ENCODE peak calls at places on chromosome 7, in eight cellular contexts. R, L, F, Z, K, Q, N and X are unnamed samples.

GRCh38 chr7:158161194-158161593 is 426.4 kb downstream of the PTPRN2 start:
- DNase-seq in F (no peak), L (no peak), N (no peak), K (no peak), R (no peak), Q (no peak), Z (no peak), X (no peak)

GRCh38 chr7:2663121-2663886 is 24.7 kb upstream of the AMZ1 start:
- DNase-seq in N (no peak), F (no peak), R (no peak), K (no peak), Q (no peak), Z (peak), L (no peak), X (no peak)

GRCh38 chr7:134078991-134079390 is 48.1 kb upstream of the LRGUK start:
- DNase-seq in Z (no peak), K (no peak), R (no peak), L (no peak), F (no peak), Q (no peak), N (no peak), X (no peak)

GRCh38 chr7:138325434-138325833 is 134.6 kb upstream of the TRIM24 start:
- DNase-seq in K (no peak), F (no peak), Q (no peak), Z (no peak), R (no peak), L (no peak), N (no peak), X (no peak)

GRCh38 chr7:2964208-2964607 is 79.5 kb downstream of the CARD11 start:
- DNase-seq in Q (no peak), N (no peak), L (no peak), R (no peak), K (no peak), Z (no peak), F (no peak), X (no peak)

GRCh38 chr7:70334883-70335282 is 736.6 kb downstream of the AUTS2 start:
- DNase-seq in R (no peak), Z (no peak), K (no peak), N (no peak), F (no peak), Q (no peak), L (no peak), X (no peak)

GRCh38 chr7:35248576-35249536 is 5.0 kb downstream of the TBX20 start:
- DNase-seq in Q (no peak), N (no peak), L (no peak), K (no peak), R (no peak), Z (no peak), F (peak), X (no peak)

GRCh38 chr7:95430864-95431263 is 4.0 kb downstream of the PON2 start:
- DNase-seq in N (peak), L (no peak), K (peak), F (no peak), Z (no peak), R (peak), Q (no peak), X (no peak)

GRCh38 chr7:43164757-43165156 is 52.3 kb downstream of the HECW1 start:
- DNase-seq in N (peak), Z (no peak), Q (no peak), L (peak), R (peak), F (no peak), K (peak), X (peak)

GRCh38 chr7:15594461-15594860 is 32.6 kb upstream of the AGMO start:
- DNase-seq in F (no peak), L (no peak), Z (no peak), R (no peak), N (no peak), K (peak), Q (no peak), X (no peak)

GRCh38 chr7:30321089-30321991 is 36.9 kb downstream of the ZNRF2 start:
- DNase-seq in Z (no peak), L (no peak), N (no peak), K (no peak), F (peak), R (peak), Q (no peak), X (no peak)

GRCh38 chr7:116582164-116582732 is 57.4 kb downstream of the CAV1 start:
- DNase-seq in Z (no peak), F (no peak), L (no peak), R (peak), K (no peak), N (peak), Q (no peak), X (no peak)

GRCh38 chr7:143384148-143384547 is 3.0 kb downstream of the ZYX start:
- DNase-seq in F (peak), N (peak), R (no peak), Q (no peak), Z (no peak), K (no peak), L (no peak), X (no peak)

GRCh38 chr7:90312745-90313144 is 8.4 kb downstream of the FAM237B start:
- DNase-seq in L (no peak), N (no peak), R (no peak), F (no peak), Q (no peak), Z (no peak), K (no peak), X (no peak)

GRCh38 chr7:36526720-36527548 is 137.3 kb downstream of the ANLN start:
- DNase-seq in N (peak), Q (no peak), F (no peak), Z (no peak), K (peak), R (peak), L (no peak), X (no peak)

GRCh38 chr7:146054909-146055308 is 61.7 kb upstream of the CNTNAP2 start:
- DNase-seq in L (no peak), F (peak), R (no peak), Q (no peak), Z (no peak), N (no peak), K (no peak), X (no peak)

GRCh38 chr7:70193514-70193913 is 595.2 kb downstream of the AUTS2 start:
- DNase-seq in Q (no peak), L (no peak), K (no peak), Z (no peak), R (peak), N (peak), F (no peak), X (no peak)

GRCh38 chr7:4531236-4531635 is 150.9 kb upstream of the FOXK1 start:
- DNase-seq in L (no peak), K (no peak), F (peak), Q (no peak), Z (no peak), R (no peak), N (no peak), X (no peak)

GRCh38 chr7:117053407-117053806 is 100.1 kb downstream of the ST7 start:
- DNase-seq in Q (no peak), K (no peak), R (no peak), F (no peak), N (no peak), L (no peak), Z (no peak), X (no peak)

GRCh38 chr7:121336579-121336978 is 7.8 kb downstream of the WNT16 start:
- DNase-seq in Q (no peak), L (no peak), Z (no peak), K (no peak), N (peak), R (no peak), F (no peak), X (no peak)

GRCh38 chr7:12923971-12924370 is 236.5 kb downstream of the ARL4A start:
- DNase-seq in K (peak), L (no peak), R (no peak), Z (no peak), N (peak), F (no peak), Q (no peak), X (no peak)

GRCh38 chr7:100080895-100081534 is 508 bp downstream of the ZNF3 start:
- DNase-seq in K (no peak), Q (no peak), Z (no peak), R (no peak), F (peak), L (no peak), N (peak), X (no peak)

GRCh38 chr7:151125835-151126481 is 39.7 kb downstream of the AGAP3 start:
- DNase-seq in R (peak), Z (peak), L (no peak), N (no peak), F (peak), Q (no peak), K (no peak), X (no peak)

GRCh38 chr7:142556745-142557144 is 192.5 kb upstream of the PRSS1 start:
- DNase-seq in K (peak), R (peak), Z (no peak), Q (peak), F (peak), L (no peak), N (peak), X (no peak)

GRCh38 chr7:79452495-79453265 is 787 bp downstream of the MAGI2 start:
- DNase-seq in Z (peak), R (no peak), K (no peak), F (peak), Q (peak), L (no peak), N (peak), X (peak)

GRCh38 chr7:33459340-33459751 is 330.0 kb downstream of the BBS9 start:
- DNase-seq in F (peak), L (no peak), Z (no peak), R (peak), K (peak), Q (no peak), N (peak), X (no peak)

GRCh38 chr7:151727579-151728285 is 149.2 kb downstream of the PRKAG2 start:
- DNase-seq in F (no peak), R (peak), K (peak), Q (peak), N (peak), L (peak), Z (peak), X (peak)

GRCh38 chr7:5494320-5494682 is 70.7 kb upstream of the TNRC18 start:
- DNase-seq in F (no peak), N (no peak), L (no peak), R (no peak), K (no peak), Z (no peak), Q (no peak), X (no peak)

GRCh38 chr7:53596230-53596629 is 560.8 kb downstream of the POM121L12 start:
- DNase-seq in K (no peak), F (peak), Z (no peak), Q (no peak), R (peak), N (no peak), L (no peak), X (no peak)
- TF ChIP-seq CTCF in K (no peak), F (peak), Z (no peak), Q (no peak), R (no peak), N (no peak), L (no peak), X (no peak)

GRCh38 chr7:18356195-18356645 is 139.3 kb upstream of the HDAC9 start:
- DNase-seq in F (peak), Z (no peak), N (peak), L (peak), R (peak), K (no peak), Q (no peak), X (peak)

GRCh38 chr7:18350678-18351077 is 144.9 kb upstream of the HDAC9 start:
- DNase-seq in N (no peak), L (no peak), Z (no peak), Q (no peak), F (no peak), K (no peak), R (no peak), X (no peak)

GRCh38 chr7:18354686-18355085 is 140.9 kb upstream of the HDAC9 start:
- DNase-seq in R (peak), K (no peak), L (no peak), Z (no peak), Q (no peak), N (peak), F (no peak), X (no peak)

GRCh38 chr7:18354108-18354507 is 141.4 kb upstream of the HDAC9 start:
- DNase-seq in L (no peak), F (no peak), N (no peak), Q (no peak), Z (no peak), R (no peak), K (no peak), X (no peak)

DNA sequence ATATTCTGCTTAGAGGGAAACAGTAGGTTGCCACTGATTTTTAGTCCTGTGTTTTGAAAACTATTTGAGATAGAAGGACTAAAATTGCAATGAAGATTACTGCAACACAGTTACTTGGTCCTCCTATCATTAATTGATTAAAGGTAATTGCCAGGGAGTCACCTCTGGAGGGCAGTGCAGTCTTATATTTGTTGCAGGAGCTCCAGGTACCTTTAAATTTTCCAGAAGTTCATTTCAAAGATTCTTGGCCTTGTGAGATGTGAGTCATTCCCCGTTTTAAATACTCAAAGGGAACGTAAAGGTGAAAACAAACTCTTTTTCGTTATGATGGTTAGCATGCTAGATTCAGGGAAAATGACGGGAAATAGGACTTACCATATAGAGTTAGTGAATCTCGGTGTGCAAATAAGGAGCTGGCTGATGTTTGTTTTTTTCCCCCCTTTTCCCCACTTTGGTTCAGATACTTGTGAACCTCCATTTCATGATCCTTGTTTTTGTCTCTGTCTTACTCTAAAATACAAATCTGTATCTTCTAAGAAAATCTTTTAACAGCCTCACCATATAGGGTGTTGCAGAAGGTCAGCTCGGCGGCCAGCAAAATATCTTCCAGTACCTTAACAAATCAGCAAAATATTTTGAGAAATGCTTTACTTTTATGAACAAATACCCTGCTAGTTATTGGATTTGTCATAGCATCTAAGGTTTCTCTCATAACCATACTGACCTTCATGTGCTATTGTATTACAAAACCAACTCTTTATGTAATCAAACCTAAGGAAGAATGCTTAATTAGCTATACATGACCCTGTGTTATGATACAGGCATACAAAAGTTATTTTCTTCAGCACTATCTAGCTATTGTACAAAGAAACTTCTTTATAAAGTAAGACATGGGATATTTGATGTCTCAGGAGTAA is 143.0 kb upstream of the HDAC9 start:
- DNase-seq in K (peak), Z (no peak), Q (peak), F (peak), L (no peak), R (peak), N (peak), X (peak)
- TF ChIP-seq CTCF in K (peak), Z (peak), Q (peak), F (peak), L (peak), R (peak), N (peak), X (peak)

GRCh38 chr7:1123721-1124120 is 35.8 kb downstream of the GPER1 start:
- DNase-seq in Q (peak), R (peak), L (no peak), Z (peak), N (peak), K (no peak), F (peak), X (no peak)
- TF ChIP-seq CTCF in Q (peak), R (peak), L (no peak), Z (peak), N (peak), K (peak), F (peak), X (no peak)

GRCh38 chr7:156949541-156950380 is at the start of gene NOM1:
- DNase-seq in N (peak), Q (peak), R (peak), Z (peak), K (no peak), F (peak), L (peak), X (peak)
- TF ChIP-seq CTCF in N (peak), Q (peak), R (peak), Z (peak), K (peak), F (peak), L (no peak), X (peak)

GRCh38 chr7:47847207-47847606 is 101.1 kb downstream of the PKD1L1 start:
- DNase-seq in N (no peak), K (no peak), Q (no peak), L (no peak), Z (no peak), F (no peak), R (no peak), X (no peak)

GRCh38 chr7:47852330-47853245 is 95.7 kb downstream of the PKD1L1 start:
- DNase-seq in R (no peak), K (no peak), Q (no peak), Z (no peak), L (no peak), F (peak), N (no peak), X (peak)
- TF ChIP-seq CTCF in R (peak), K (peak), Q (peak), Z (no peak), L (peak), F (peak), N (peak), X (peak)

GRCh38 chr7:284762-285722 is 4.9 kb upstream of the FOXL3 start:
- DNase-seq in F (no peak), Q (no peak), N (no peak), Z (peak), R (no peak), L (no peak), K (no peak), X (no peak)
- TF ChIP-seq CTCF in F (no peak), Q (no peak), N (no peak), Z (no peak), R (no peak), L (no peak), K (no peak), X (no peak)

GRCh38 chr7:114575098-114575497 is 160.5 kb downstream of the FOXP2 start:
- DNase-seq in Q (no peak), F (no peak), R (no peak), L (no peak), K (no peak), N (no peak), Z (no peak), X (no peak)
- TF ChIP-seq CTCF in Q (no peak), F (no peak), R (no peak), L (no peak), K (no peak), N (no peak), Z (no peak), X (no peak)

GRCh38 chr7:105656922-105657521 is 75.7 kb upstream of the EFCAB10 start:
- DNase-seq in Z (no peak), K (no peak), F (peak), L (no peak), R (no peak), Q (no peak), N (no peak), X (peak)
- TF ChIP-seq CTCF in Z (peak), K (peak), F (peak), L (peak), R (peak), Q (peak), N (peak), X (peak)